ENCODE peak calls at places on chromosome 3, in five cellular contexts. N is T-cell, O is AG08396, Z is foreskin keratinocyte, X is nephron progenitor cell. J is an unnamed sample.

GRCh38 chr3:134651347-134652041 is 672 bp upstream of the KY start:
- DNase-seq in X (no peak), O (peak; percentile 38), Z (no peak), N (no peak), J (no peak)

GRCh38 chr3:178777718-178778411 is 241.6 kb downstream of the KCNMB2 start:
- DNase-seq in X (no peak), O (peak; percentile 32), Z (peak; percentile 90), N (no peak), J (no peak)

GRCh38 chr3:157290761-157291160 is 130.8 kb upstream of the CCNL1 start:
- DNase-seq in N (no peak), Z (no peak), O (peak; percentile 25), X (no peak), J (no peak)

GRCh38 chr3:14290631-14291385 is 111.6 kb upstream of the SLC6A6 start:
- DNase-seq in Z (no peak), O (no peak), X (no peak), N (no peak), J (no peak)

GRCh38 chr3:69328903-69329302 is 57.0 kb downstream of the FRMD4B start:
- DNase-seq in N (no peak), Z (no peak), O (no peak), X (no peak), J (no peak)

GRCh38 chr3:143443851-143444331 is 324.3 kb downstream of the CHST2 start:
- DNase-seq in Z (peak; percentile 97), N (peak; percentile 11), X (no peak), O (peak; percentile 77), J (peak; percentile 94)

GRCh38 chr3:136984837-136985236 is 27.1 kb downstream of the IL20RB start:
- DNase-seq in X (no peak), O (no peak), N (no peak), Z (peak; percentile 87), J (no peak)

GRCh38 chr3:124768812-124769211 is 38.6 kb downstream of the UMPS start:
- DNase-seq in O (no peak), N (no peak), Z (no peak), X (peak; percentile 20), J (peak; percentile 27)

GRCh38 chr3:179837374-179837773 is 184.5 kb downstream of the USP13 start:
- DNase-seq in O (no peak), N (no peak), Z (no peak), X (no peak), J (peak; percentile 7)

GRCh38 chr3:189041482-189042090 is 130.2 kb upstream of the TPRG1 start:
- DNase-seq in O (peak; percentile 20), N (peak; percentile 63), Z (peak; percentile 32), X (peak; percentile 42), J (peak; percentile 39)

GRCh38 chr3:160038862-160039562 is 50.4 kb downstream of the IL12A start:
- DNase-seq in X (peak; percentile 73), O (peak; percentile 21), N (no peak), Z (no peak), J (no peak)

GRCh38 chr3:146065573-146066006 is 95.4 kb downstream of the PLOD2 start:
- DNase-seq in Z (no peak), O (peak; percentile 3), X (peak; percentile 4), N (no peak), J (peak; percentile 19)

J was measured in MV-4-11.